ENCODE peak calls at places on chromosomes 16 and 17, in six cellular contexts. I is lower lobe of right lung, V is GM23248, G is body of pancreas, E is tibial nerve, M is mammary epithelial cell. X is an unnamed sample. For H3K4me1 and H3K9me3, the result is how much of the 10 kb centered on the place peaks cover.

GRCh38 chr16:67387479-67388079 is 5.7 kb downstream of the TPPP3 start:
- DNase-seq in I (no peak), V (no peak), G (no peak), E (no peak), M (no peak), X (no peak)

GRCh38 chr16:14050297-14051027 is 20.7 kb upstream of the MRTFB start:
- DNase-seq in I (no peak), V (no peak), G (peak), E (no peak), M (peak), X (peak)

GRCh38 chr16:49463529-49463928 is 89.9 kb downstream of the C16orf78 start:
- DNase-seq in I (no peak), V (no peak), G (no peak), E (no peak), M (no peak), X (peak)

GRCh38 chr16:10668322-10669045 is 26.2 kb downstream of the TEKT5 start:
- DNase-seq in I (no peak), V (peak), G (no peak), E (no peak), M (no peak), X (peak)

GRCh38 chr17:8946476-8946875 is 19.0 kb downstream of the PIK3R5 start:
- DNase-seq in I (no peak), V (peak), G (no peak), E (no peak), M (peak), X (no peak)

GRCh38 chr17:67272312-67273050 is 27.5 kb upstream of the HELZ start:
- DNase-seq in I (no peak), V (no peak), G (no peak), E (no peak), M (no peak), X (no peak)

GRCh38 chr17:19384723-19385391 is 2.1 kb downstream of the MFAP4 start:
- DNase-seq in I (peak), V (peak), G (peak), E (peak), M (no peak), X (no peak)

GRCh38 chr17:39820541-39820940 is 43.6 kb downstream of the IKZF3 start:
- DNase-seq in I (no peak), V (no peak), G (no peak), E (no peak), M (no peak), X (peak)

GRCh38 chr16:3999479-3999868 is 116.8 kb downstream of the ADCY9 start:
- DNase-seq in I (peak), V (peak), G (no peak), E (no peak), M (no peak), X (no peak)

GRCh38 chr17:46190763-46191162 is 2.5 kb downstream of the KANSL1 start:
- DNase-seq in I (no peak), V (peak), G (no peak), E (no peak), M (no peak), X (no peak)

GRCh38 chr17:34667656-34668055 is 88.3 kb downstream of the TMEM132E start:
- DNase-seq in I (no peak), V (no peak), G (no peak), E (no peak), M (no peak), X (peak)

GRCh38 chr17:49216953-49217650 is 6.6 kb downstream of the ABI3 start:
- DNase-seq in I (peak), V (no peak), G (no peak), E (peak), M (no peak), X (no peak)

GRCh38 chr16:56370836-56371235 is 54.5 kb downstream of the AMFR start:
- DNase-seq in I (peak), V (no peak), G (peak), E (no peak), M (no peak), X (no peak)

DNA sequence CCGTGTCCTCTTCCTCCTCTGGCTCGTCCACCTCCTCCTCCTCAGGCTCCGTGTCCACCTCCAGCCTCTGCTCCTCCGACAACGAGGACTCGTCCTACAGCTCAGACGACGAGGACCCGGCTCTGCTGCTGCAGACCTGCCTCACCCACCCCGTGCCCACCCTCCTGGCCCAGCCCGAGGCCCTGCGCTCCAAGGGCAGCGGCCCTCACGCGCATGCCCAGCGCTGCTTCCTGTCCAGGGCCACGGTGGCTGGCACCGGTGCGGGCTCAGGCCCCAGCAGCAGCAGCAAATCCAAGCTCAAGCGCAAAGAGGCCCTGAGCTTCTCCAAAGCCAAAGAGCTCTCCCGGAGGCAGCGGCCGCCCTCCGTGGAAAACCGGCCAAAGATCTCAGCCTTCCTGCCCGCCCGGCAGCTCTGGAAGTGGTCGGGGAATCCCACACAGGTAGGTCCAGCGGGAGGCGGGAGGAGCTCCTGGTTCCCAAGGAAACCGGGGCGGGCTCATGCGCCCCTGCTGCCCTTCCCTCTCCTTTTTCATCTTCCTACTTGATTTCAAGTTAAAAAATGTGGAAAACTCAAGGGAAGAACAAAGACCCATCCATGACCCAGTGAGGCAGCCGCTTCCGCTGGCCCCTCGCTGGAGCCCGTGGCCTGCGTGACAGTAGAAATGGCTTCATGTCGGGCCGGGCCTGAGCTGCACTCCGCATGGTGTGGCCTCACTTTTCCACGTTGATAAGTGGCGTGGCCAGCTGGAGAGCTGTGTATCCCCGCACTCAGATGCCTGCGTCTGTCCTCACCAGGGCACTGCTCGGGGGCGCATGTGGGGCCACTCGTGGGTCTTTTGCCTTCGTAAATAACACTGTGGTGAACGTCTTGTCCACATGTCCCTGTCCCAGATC is 50.7 kb downstream of the ACTG1 start:
- DNase-seq in I (no peak), V (no peak), G (no peak), E (no peak), M (no peak), X (no peak)
- H3K4me1 ChIP-seq in I (under half), V (under half), G (under half), E (under half), M (under half), X (under half)

GRCh38 chr17:75088902-75089417 is 1.2 kb downstream of the SLC16A5 start:
- DNase-seq in I (no peak), V (peak), G (no peak), E (no peak), M (no peak), X (peak)
- H3K4me3 ChIP-seq in I (peak), V (peak), G (no peak), E (no peak), M (no peak), X (peak)

GRCh38 chr16:78489631-78490030 is 390.2 kb downstream of the WWOX start:
- DNase-seq in I (no peak), V (no peak), G (no peak), E (no peak), M (no peak), X (no peak)
- H3K9me3 ChIP-seq in I (under half), V (under half), G (under half), E (under half), M (under half), X (under half)

GRCh38 chr16:75070055-75070841 is 46.3 kb downstream of the LDHD start:
- DNase-seq in I (no peak), V (no peak), G (peak), E (no peak), M (no peak), X (no peak)

GRCh38 chr16:75066861-75067447 is 49.6 kb downstream of the LDHD start:
- DNase-seq in I (no peak), V (no peak), G (no peak), E (no peak), M (no peak), X (no peak)

GRCh38 chr16:75065808-75066149 is 50.8 kb downstream of the LDHD start:
- DNase-seq in I (no peak), V (no peak), G (no peak), E (no peak), M (no peak), X (no peak)

GRCh38 chr16:75068632-75069031 is 47.9 kb downstream of the LDHD start:
- DNase-seq in I (no peak), V (no peak), G (no peak), E (no peak), M (no peak), X (no peak)

DNA sequence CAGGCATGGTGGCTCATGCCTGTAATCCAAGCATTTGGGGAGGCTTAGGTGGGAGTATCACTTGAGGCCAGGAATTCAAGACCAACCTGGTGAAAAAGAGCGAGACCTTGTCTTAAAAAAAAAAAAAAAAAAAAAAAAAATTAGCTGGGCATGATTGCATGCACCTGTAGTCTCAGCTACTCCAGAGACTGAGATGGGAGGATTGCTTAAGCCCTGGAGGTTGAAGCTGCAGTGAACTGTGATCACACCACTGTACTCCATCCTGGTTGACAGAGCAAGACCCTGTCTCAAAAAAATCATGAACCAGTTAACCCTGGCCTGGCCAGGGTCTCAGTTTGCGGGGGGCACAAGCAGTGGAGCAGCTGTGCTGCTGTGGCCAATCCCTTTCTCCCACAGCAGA is 48.5 kb downstream of the LDHD start:
- DNase-seq in I (no peak), V (no peak), G (no peak), E (no peak), M (no peak), X (no peak)
- H3K4me1 ChIP-seq in I (under half), V (under half), G (under half), E (under half), M (under half), X (under half)

X was measured in small intestine.